ENCODE peak calls at places on chromosome 6, in four cellular contexts. One of them, this sample, is unnamed.

GRCh38 chr6:124536792-124537191 is 425.4 kb upstream of the RNF217 start:
- DNase-seq in stomach: no peak
- DNase-seq in uterus: no peak
- DNase-seq in lower leg skin: no peak
- DNase-seq in this sample: no peak

GRCh38 chr6:34150766-34151165 is 4.9 kb upstream of the GRM4 start:
- DNase-seq in stomach: no peak
- DNase-seq in uterus: no peak
- DNase-seq in lower leg skin: no peak
- DNase-seq in this sample: peak

GRCh38 chr6:136640132-136640915 is 90.1 kb upstream of the MAP7 start:
- DNase-seq in stomach: no peak
- DNase-seq in uterus: no peak
- DNase-seq in lower leg skin: no peak
- DNase-seq in this sample: no peak

GRCh38 chr6:122789078-122789861 is at the start of gene SMPDL3A:
- DNase-seq in stomach: peak
- DNase-seq in uterus: peak
- DNase-seq in lower leg skin: peak
- DNase-seq in this sample: peak

GRCh38 chr6:145904391-145904790 is 59.8 kb downstream of the SHPRH start:
- DNase-seq in stomach: no peak
- DNase-seq in uterus: no peak
- DNase-seq in lower leg skin: no peak
- DNase-seq in this sample: no peak

GRCh38 chr6:140586426-140587061 is 1212.1 kb upstream of the CITED2 start:
- DNase-seq in stomach: no peak
- DNase-seq in uterus: no peak
- DNase-seq in lower leg skin: no peak
- DNase-seq in this sample: no peak

GRCh38 chr6:27617046-27617687 is 144.3 kb upstream of the ZNF184 start:
- DNase-seq in stomach: no peak
- DNase-seq in uterus: no peak
- DNase-seq in lower leg skin: no peak
- DNase-seq in this sample: no peak

GRCh38 chr6:161884782-161885181 is 610.9 kb upstream of the AGPAT4 start:
- DNase-seq in stomach: no peak
- DNase-seq in uterus: no peak
- DNase-seq in lower leg skin: no peak
- DNase-seq in this sample: no peak

GRCh38 chr6:72418495-72418894 is 203.4 kb upstream of the KCNQ5 start:
- DNase-seq in stomach: no peak
- DNase-seq in uterus: no peak
- DNase-seq in lower leg skin: no peak
- DNase-seq in this sample: no peak

GRCh38 chr6:33443619-33444504 is 10.5 kb upstream of the ZBTB9 start:
- DNase-seq in stomach: no peak
- DNase-seq in uterus: no peak
- DNase-seq in lower leg skin: no peak
- DNase-seq in this sample: no peak

GRCh38 chr6:159163901-159164370 is 5.3 kb upstream of the FNDC1 start:
- DNase-seq in stomach: no peak
- DNase-seq in uterus: no peak
- DNase-seq in lower leg skin: no peak
- DNase-seq in this sample: no peak

GRCh38 chr6:159376443-159377182 is 207.4 kb downstream of the FNDC1 start:
- DNase-seq in stomach: no peak
- DNase-seq in uterus: no peak
- DNase-seq in lower leg skin: no peak
- DNase-seq in this sample: no peak

GRCh38 chr6:90220273-90220672 is 76.4 kb downstream of the BACH2 start:
- DNase-seq in stomach: no peak
- DNase-seq in uterus: no peak
- DNase-seq in lower leg skin: no peak
- DNase-seq in this sample: no peak

GRCh38 chr6:7848229-7848628 is 62.4 kb downstream of the TXNDC5 start:
- DNase-seq in stomach: no peak
- DNase-seq in uterus: no peak
- DNase-seq in lower leg skin: no peak
- DNase-seq in this sample: no peak

GRCh38 chr6:44735631-44735963 is 348.1 kb downstream of the CDC5L start:
- DNase-seq in stomach: no peak
- DNase-seq in uterus: no peak
- DNase-seq in lower leg skin: no peak
- DNase-seq in this sample: no peak

GRCh38 chr6:64014581-64014980 is 379.0 kb downstream of the PHF3 start:
- DNase-seq in stomach: no peak
- DNase-seq in uterus: no peak
- DNase-seq in lower leg skin: no peak
- DNase-seq in this sample: no peak

GRCh38 chr6:30685157-30685976 is 1.1 kb downstream of the PPP1R18 start:
- DNase-seq in stomach: no peak
- DNase-seq in uterus: peak
- DNase-seq in lower leg skin: no peak
- DNase-seq in this sample: no peak

GRCh38 chr6:158655569-158656450 is 6.0 kb downstream of the SYTL3 start:
- DNase-seq in stomach: no peak
- DNase-seq in uterus: no peak
- DNase-seq in lower leg skin: peak
- DNase-seq in this sample: no peak

GRCh38 chr6:10478187-10479040 is 42.7 kb upstream of the GCNT2 start:
- DNase-seq in stomach: no peak
- DNase-seq in uterus: no peak
- DNase-seq in lower leg skin: no peak
- DNase-seq in this sample: no peak

GRCh38 chr6:159594750-159595117 is 98.3 kb downstream of the SOD2 start:
- DNase-seq in stomach: no peak
- DNase-seq in uterus: no peak
- DNase-seq in lower leg skin: no peak
- DNase-seq in this sample: no peak

GRCh38 chr6:87154641-87155271 is 609 bp upstream of the ZNF292 start:
- DNase-seq in stomach: no peak
- DNase-seq in uterus: no peak
- DNase-seq in lower leg skin: no peak
- DNase-seq in this sample: peak

GRCh38 chr6:41932378-41932777 is 9.2 kb downstream of the CCND3 start:
- DNase-seq in stomach: no peak
- DNase-seq in uterus: no peak
- DNase-seq in lower leg skin: no peak
- DNase-seq in this sample: no peak
- TF ChIP-seq POLR2A in stomach: no peak
- TF ChIP-seq POLR2A in uterus: no peak
- TF ChIP-seq POLR2A in lower leg skin: no peak
- TF ChIP-seq POLR2A in this sample: no peak

DNA sequence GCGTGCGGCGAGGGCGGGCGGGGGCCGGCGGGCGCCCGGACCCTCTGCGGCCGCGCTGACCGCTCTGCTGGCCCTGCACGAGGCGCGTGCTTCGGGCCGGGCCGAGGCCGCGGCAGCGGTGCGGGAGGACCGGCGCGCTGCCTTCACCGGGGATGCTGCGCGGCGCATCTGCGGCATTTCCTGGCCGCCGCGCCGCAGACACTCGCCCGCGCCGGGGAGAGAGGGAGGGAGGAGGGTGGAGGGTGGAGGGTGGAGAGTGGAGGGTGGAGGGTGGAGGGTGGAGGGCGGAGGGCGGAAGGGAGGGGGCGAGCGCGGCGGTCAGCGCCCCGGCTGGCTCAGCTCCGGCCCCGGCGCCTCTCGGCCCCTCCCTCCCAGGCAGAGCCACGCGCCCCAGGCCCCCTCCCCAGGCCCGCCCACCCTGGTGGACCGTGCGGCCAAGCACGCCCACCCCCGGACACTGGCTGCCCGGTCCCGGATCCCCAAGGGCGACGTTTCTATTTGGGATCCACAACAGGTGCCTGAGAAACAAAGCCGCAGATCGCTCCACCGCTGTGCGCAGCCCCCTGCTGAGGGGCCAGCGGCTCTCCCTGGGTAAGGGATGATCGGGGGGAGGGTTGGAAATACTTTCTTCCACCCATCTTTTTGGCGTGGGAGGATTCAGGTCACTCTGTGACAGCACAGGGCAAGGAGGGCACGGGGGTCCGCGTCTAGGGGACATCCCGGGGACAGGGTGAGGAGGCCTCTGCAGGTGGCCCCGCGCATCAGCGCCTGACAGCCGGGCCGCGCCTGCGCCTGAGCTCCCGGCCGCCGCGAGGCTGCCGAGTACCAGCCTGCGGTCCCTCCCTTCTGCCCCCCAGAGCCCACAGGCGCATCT is 111.2 kb upstream of the BEND6 start:
- DNase-seq in stomach: peak
- DNase-seq in uterus: peak
- DNase-seq in lower leg skin: peak
- DNase-seq in this sample: peak
- TF ChIP-seq POLR2A in stomach: no peak
- TF ChIP-seq POLR2A in uterus: peak
- TF ChIP-seq POLR2A in lower leg skin: no peak
- TF ChIP-seq POLR2A in this sample: no peak

GRCh38 chr6:109381747-109382575 is at the start of gene CD164:
- DNase-seq in stomach: peak
- DNase-seq in uterus: peak
- DNase-seq in lower leg skin: peak
- DNase-seq in this sample: peak
- TF ChIP-seq POLR2A in stomach: no peak
- TF ChIP-seq POLR2A in uterus: peak
- TF ChIP-seq POLR2A in lower leg skin: no peak
- TF ChIP-seq POLR2A in this sample: peak

DNA sequence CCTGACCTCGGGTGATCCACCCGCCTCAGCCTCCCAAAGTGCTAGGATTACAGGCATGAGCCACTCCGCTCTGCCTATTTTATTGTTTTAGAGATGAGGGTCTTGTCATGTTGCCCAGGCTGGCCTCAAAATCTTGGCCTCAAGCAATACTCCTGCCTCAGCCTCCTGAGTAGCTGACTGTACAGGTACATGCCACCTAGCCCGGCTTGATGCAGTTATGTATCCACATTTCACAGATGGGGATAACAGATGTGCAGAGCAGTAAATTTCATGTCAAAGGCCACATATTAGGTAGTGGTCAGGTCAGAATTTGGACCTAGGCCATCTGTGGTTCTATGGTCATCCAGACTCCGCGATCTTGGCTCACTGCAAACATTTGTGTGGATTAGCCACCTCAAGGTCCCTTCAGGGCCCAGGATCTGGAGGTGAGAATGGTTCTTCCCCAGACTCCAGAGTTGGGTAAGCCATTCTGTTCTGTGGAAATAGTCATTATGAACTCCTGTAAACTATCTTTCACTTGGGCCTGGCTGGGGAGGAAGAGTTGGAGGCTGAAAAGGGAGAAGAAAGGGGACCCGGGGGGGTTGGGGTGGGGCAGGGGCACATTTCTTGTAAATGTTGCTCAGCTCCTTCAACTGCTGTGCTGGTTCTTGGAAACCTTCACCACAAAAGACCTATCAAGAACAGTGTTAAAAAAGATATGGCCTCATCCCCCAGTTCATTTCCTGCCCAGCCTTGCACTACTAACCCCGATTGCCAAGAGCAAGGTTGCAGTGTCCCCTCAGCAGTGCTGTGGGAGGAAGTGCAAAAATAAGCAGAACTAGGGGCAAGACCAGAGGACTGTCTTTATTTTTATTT is 13.0 kb downstream of the PIM1 start:
- DNase-seq in stomach: peak
- DNase-seq in uterus: no peak
- DNase-seq in lower leg skin: peak
- DNase-seq in this sample: no peak
- TF ChIP-seq POLR2A in stomach: no peak
- TF ChIP-seq POLR2A in uterus: no peak
- TF ChIP-seq POLR2A in lower leg skin: no peak
- TF ChIP-seq POLR2A in this sample: no peak

GRCh38 chr6:48474764-48475674 is 364.0 kb upstream of the PTCHD4 start:
- DNase-seq in stomach: no peak
- DNase-seq in uterus: no peak
- DNase-seq in lower leg skin: no peak
- DNase-seq in this sample: no peak
- TF ChIP-seq POLR2A in stomach: no peak
- TF ChIP-seq POLR2A in uterus: no peak
- TF ChIP-seq POLR2A in lower leg skin: no peak
- TF ChIP-seq POLR2A in this sample: no peak

GRCh38 chr6:150867117-150867516 is 1.6 kb downstream of the MTHFD1L start:
- DNase-seq in stomach: no peak
- DNase-seq in uterus: no peak
- DNase-seq in lower leg skin: peak
- DNase-seq in this sample: no peak

GRCh38 chr6:150865043-150865405 is 478 bp upstream of the MTHFD1L start:
- DNase-seq in stomach: no peak
- DNase-seq in uterus: no peak
- DNase-seq in lower leg skin: no peak
- DNase-seq in this sample: no peak

GRCh38 chr6:150868759-150869158 is 3.3 kb downstream of the MTHFD1L start:
- DNase-seq in stomach: no peak
- DNase-seq in uterus: no peak
- DNase-seq in lower leg skin: peak
- DNase-seq in this sample: no peak

GRCh38 chr6:150865406-150866146 is at the start of gene MTHFD1L:
- DNase-seq in stomach: peak
- DNase-seq in uterus: peak
- DNase-seq in lower leg skin: peak
- DNase-seq in this sample: peak

DNA sequence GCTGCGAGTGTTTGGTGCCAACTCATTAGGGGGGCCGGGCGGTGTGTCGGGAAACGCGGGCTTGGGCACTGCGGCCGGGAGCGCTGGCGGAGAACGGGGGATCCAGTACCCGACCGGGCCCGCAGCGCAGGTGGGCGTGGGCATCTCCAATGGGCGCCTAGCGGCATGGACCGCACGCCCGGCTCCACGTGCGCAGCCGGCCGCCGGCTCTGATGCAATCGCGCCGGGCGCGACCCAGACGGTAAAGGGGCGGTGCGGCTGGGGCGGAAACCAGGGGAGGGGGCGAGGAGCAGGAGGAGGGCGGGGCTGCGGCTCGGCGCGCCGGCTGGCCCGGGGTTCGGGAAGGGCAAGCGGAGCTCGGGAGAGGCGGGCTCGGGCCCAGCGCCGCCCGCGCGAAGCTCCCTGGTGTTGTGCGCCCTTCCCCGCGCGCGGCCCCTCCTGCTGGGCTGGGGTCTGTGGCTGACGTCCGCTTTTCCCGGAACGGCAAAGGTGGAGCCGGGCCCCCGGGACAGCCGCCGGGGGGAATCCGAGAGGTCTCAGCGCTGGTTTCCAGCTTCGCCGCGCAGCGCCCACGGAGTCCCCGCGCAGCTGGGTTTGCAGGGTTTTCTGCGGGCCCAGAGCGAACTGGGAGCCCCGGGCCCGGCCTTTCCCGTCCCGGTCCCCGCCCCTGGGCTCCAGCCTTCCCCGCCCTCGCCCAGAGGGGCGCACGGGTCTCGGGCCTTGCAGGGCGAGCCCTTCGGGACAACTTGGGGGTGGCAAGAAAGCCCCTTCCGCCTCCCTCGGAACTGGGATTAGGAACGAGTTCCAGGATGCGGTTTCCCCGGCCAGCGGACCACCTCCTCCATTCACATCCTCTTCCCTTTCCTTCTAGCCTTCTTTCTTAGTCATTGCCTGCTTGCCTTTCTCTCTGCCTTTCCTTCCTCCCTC is 908 bp downstream of the MTHFD1L start:
- DNase-seq in stomach: peak
- DNase-seq in uterus: peak
- DNase-seq in lower leg skin: peak
- DNase-seq in this sample: peak
- TF ChIP-seq POLR2A in stomach: no peak
- TF ChIP-seq POLR2A in uterus: no peak
- TF ChIP-seq POLR2A in lower leg skin: no peak
- TF ChIP-seq POLR2A in this sample: peak